ENCODE peak calls at places on chromosomes 6 and 20, in eight cellular contexts. One of them, this sample, is unnamed.

GRCh38 chr6:52994789-52995078 is 350 bp downstream of the GSTA4 start:
- DNase-seq in H9: no peak
- DNase-seq in GM23248: no peak
- DNase-seq in upper lobe of right lung: peak
- DNase-seq in cardiac muscle cell: peak
- DNase-seq in neuronal stem cell: no peak
- DNase-seq in CD4-positive, alpha-beta memory T cell: no peak
- DNase-seq in lower lobe of right lung: peak
- DNase-seq in this sample: peak

GRCh38 chr20:41005361-41005729 is 23.3 kb upstream of the TOP1 start:
- DNase-seq in cardiac muscle cell: no peak
- DNase-seq in CD4-positive, alpha-beta memory T cell: no peak
- DNase-seq in lower lobe of right lung: peak
- DNase-seq in upper lobe of right lung: peak
- DNase-seq in H9: no peak
- DNase-seq in neuronal stem cell: no peak
- DNase-seq in GM23248: peak
- DNase-seq in this sample: no peak

GRCh38 chr6:168908166-168908565 is 345.5 kb downstream of the THBS2 start:
- DNase-seq in lower lobe of right lung: no peak
- DNase-seq in cardiac muscle cell: no peak
- DNase-seq in GM23248: peak
- DNase-seq in upper lobe of right lung: no peak
- DNase-seq in CD4-positive, alpha-beta memory T cell: no peak
- DNase-seq in H9: no peak
- DNase-seq in neuronal stem cell: no peak
- DNase-seq in this sample: no peak

GRCh38 chr6:17432356-17432755 is 39.0 kb downstream of the CAP2 start:
- DNase-seq in H9: no peak
- DNase-seq in upper lobe of right lung: no peak
- DNase-seq in cardiac muscle cell: no peak
- DNase-seq in neuronal stem cell: no peak
- DNase-seq in GM23248: peak
- DNase-seq in CD4-positive, alpha-beta memory T cell: no peak
- DNase-seq in lower lobe of right lung: no peak
- DNase-seq in this sample: no peak

GRCh38 chr20:2290486-2290885 is 5.3 kb upstream of the TGM3 start:
- DNase-seq in upper lobe of right lung: no peak
- DNase-seq in neuronal stem cell: no peak
- DNase-seq in cardiac muscle cell: no peak
- DNase-seq in CD4-positive, alpha-beta memory T cell: no peak
- DNase-seq in lower lobe of right lung: no peak
- DNase-seq in H9: no peak
- DNase-seq in GM23248: no peak
- DNase-seq in this sample: no peak

GRCh38 chr6:44416103-44416502 is 28.6 kb downstream of the CDC5L start:
- DNase-seq in lower lobe of right lung: no peak
- DNase-seq in CD4-positive, alpha-beta memory T cell: no peak
- DNase-seq in upper lobe of right lung: no peak
- DNase-seq in H9: no peak
- DNase-seq in cardiac muscle cell: no peak
- DNase-seq in neuronal stem cell: no peak
- DNase-seq in GM23248: peak
- DNase-seq in this sample: no peak

GRCh38 chr20:24132246-24132645 is 143.7 kb upstream of the GGTLC1 start:
- DNase-seq in lower lobe of right lung: no peak
- DNase-seq in upper lobe of right lung: no peak
- DNase-seq in H9: no peak
- DNase-seq in cardiac muscle cell: peak
- DNase-seq in GM23248: no peak
- DNase-seq in CD4-positive, alpha-beta memory T cell: no peak
- DNase-seq in neuronal stem cell: no peak
- DNase-seq in this sample: no peak

GRCh38 chr6:111592726-111593515 is 12.8 kb downstream of the TRAF3IP2 start:
- DNase-seq in upper lobe of right lung: no peak
- DNase-seq in neuronal stem cell: no peak
- DNase-seq in lower lobe of right lung: no peak
- DNase-seq in CD4-positive, alpha-beta memory T cell: no peak
- DNase-seq in GM23248: no peak
- DNase-seq in cardiac muscle cell: no peak
- DNase-seq in H9: no peak
- DNase-seq in this sample: no peak

GRCh38 chr20:43975096-43975768 is 60.6 kb downstream of the TOX2 start:
- DNase-seq in neuronal stem cell: no peak
- DNase-seq in CD4-positive, alpha-beta memory T cell: no peak
- DNase-seq in GM23248: peak
- DNase-seq in lower lobe of right lung: no peak
- DNase-seq in upper lobe of right lung: no peak
- DNase-seq in H9: no peak
- DNase-seq in cardiac muscle cell: no peak
- DNase-seq in this sample: no peak

GRCh38 chr6:137372532-137372931 is 121.7 kb downstream of the OLIG3 start:
- DNase-seq in GM23248: no peak
- DNase-seq in cardiac muscle cell: no peak
- DNase-seq in H9: no peak
- DNase-seq in lower lobe of right lung: no peak
- DNase-seq in neuronal stem cell: no peak
- DNase-seq in CD4-positive, alpha-beta memory T cell: no peak
- DNase-seq in upper lobe of right lung: no peak
- DNase-seq in this sample: no peak

GRCh38 chr6:75349262-75349984 is 64.8 kb upstream of the TMEM30A start:
- DNase-seq in upper lobe of right lung: peak
- DNase-seq in CD4-positive, alpha-beta memory T cell: peak
- DNase-seq in cardiac muscle cell: peak
- DNase-seq in H9: peak
- DNase-seq in GM23248: peak
- DNase-seq in lower lobe of right lung: peak
- DNase-seq in neuronal stem cell: peak
- DNase-seq in this sample: no peak

GRCh38 chr20:51334609-51335008 is 207.9 kb downstream of the NFATC2 start:
- DNase-seq in CD4-positive, alpha-beta memory T cell: no peak
- DNase-seq in upper lobe of right lung: no peak
- DNase-seq in lower lobe of right lung: no peak
- DNase-seq in H9: no peak
- DNase-seq in GM23248: no peak
- DNase-seq in cardiac muscle cell: no peak
- DNase-seq in neuronal stem cell: no peak
- DNase-seq in this sample: peak

GRCh38 chr6:12137480-12137879 is 125.4 kb downstream of the HIVEP1 start:
- DNase-seq in GM23248: peak
- DNase-seq in H9: no peak
- DNase-seq in lower lobe of right lung: no peak
- DNase-seq in neuronal stem cell: no peak
- DNase-seq in CD4-positive, alpha-beta memory T cell: no peak
- DNase-seq in cardiac muscle cell: no peak
- DNase-seq in upper lobe of right lung: no peak
- DNase-seq in this sample: no peak

GRCh38 chr6:25930532-25931410 is at the start of gene SLC17A2:
- DNase-seq in neuronal stem cell: no peak
- DNase-seq in CD4-positive, alpha-beta memory T cell: no peak
- DNase-seq in upper lobe of right lung: no peak
- DNase-seq in GM23248: no peak
- DNase-seq in H9: no peak
- DNase-seq in lower lobe of right lung: no peak
- DNase-seq in cardiac muscle cell: no peak
- DNase-seq in this sample: no peak

GRCh38 chr20:5845686-5846651 is 95.8 kb downstream of the SHLD1 start:
- DNase-seq in cardiac muscle cell: no peak
- DNase-seq in lower lobe of right lung: no peak
- DNase-seq in GM23248: peak
- DNase-seq in neuronal stem cell: no peak
- DNase-seq in CD4-positive, alpha-beta memory T cell: peak
- DNase-seq in upper lobe of right lung: no peak
- DNase-seq in H9: no peak
- DNase-seq in this sample: no peak

GRCh38 chr6:73560853-73561407 is 40.1 kb upstream of the EEF1A1 start:
- DNase-seq in lower lobe of right lung: no peak
- DNase-seq in H9: no peak
- DNase-seq in neuronal stem cell: no peak
- DNase-seq in GM23248: no peak
- DNase-seq in upper lobe of right lung: no peak
- DNase-seq in CD4-positive, alpha-beta memory T cell: no peak
- DNase-seq in cardiac muscle cell: no peak
- DNase-seq in this sample: no peak
- H3K27ac ChIP-seq in lower lobe of right lung: no peak
- H3K27ac ChIP-seq in H9: no peak
- H3K27ac ChIP-seq in neuronal stem cell: no peak
- H3K27ac ChIP-seq in GM23248: no peak
- H3K27ac ChIP-seq in upper lobe of right lung: no peak
- H3K27ac ChIP-seq in CD4-positive, alpha-beta memory T cell: no peak
- H3K27ac ChIP-seq in cardiac muscle cell: no peak
- H3K27ac ChIP-seq in this sample: no peak

GRCh38 chr20:39825524-39825923 is 863.4 kb downstream of the DHX35 start:
- DNase-seq in GM23248: no peak
- DNase-seq in H9: no peak
- DNase-seq in upper lobe of right lung: no peak
- DNase-seq in lower lobe of right lung: no peak
- DNase-seq in neuronal stem cell: no peak
- DNase-seq in CD4-positive, alpha-beta memory T cell: no peak
- DNase-seq in cardiac muscle cell: no peak
- DNase-seq in this sample: no peak

GRCh38 chr20:39822667-39823066 is 860.5 kb downstream of the DHX35 start:
- DNase-seq in neuronal stem cell: no peak
- DNase-seq in lower lobe of right lung: no peak
- DNase-seq in GM23248: peak
- DNase-seq in upper lobe of right lung: no peak
- DNase-seq in H9: no peak
- DNase-seq in CD4-positive, alpha-beta memory T cell: no peak
- DNase-seq in cardiac muscle cell: no peak
- DNase-seq in this sample: no peak

GRCh38 chr20:39825950-39826349 is 863.1 kb downstream of the MAFB start:
- DNase-seq in neuronal stem cell: no peak
- DNase-seq in upper lobe of right lung: no peak
- DNase-seq in GM23248: peak
- DNase-seq in cardiac muscle cell: no peak
- DNase-seq in CD4-positive, alpha-beta memory T cell: no peak
- DNase-seq in lower lobe of right lung: no peak
- DNase-seq in H9: no peak
- DNase-seq in this sample: no peak

GRCh38 chr20:39823239-39823638 is 861.1 kb downstream of the DHX35 start:
- DNase-seq in GM23248: peak
- DNase-seq in neuronal stem cell: no peak
- DNase-seq in upper lobe of right lung: no peak
- DNase-seq in cardiac muscle cell: no peak
- DNase-seq in H9: no peak
- DNase-seq in CD4-positive, alpha-beta memory T cell: no peak
- DNase-seq in lower lobe of right lung: no peak
- DNase-seq in this sample: no peak
- H3K27ac ChIP-seq in GM23248: peak
- H3K27ac ChIP-seq in neuronal stem cell: no peak
- H3K27ac ChIP-seq in upper lobe of right lung: no peak
- H3K27ac ChIP-seq in cardiac muscle cell: no peak
- H3K27ac ChIP-seq in H9: no peak
- H3K27ac ChIP-seq in CD4-positive, alpha-beta memory T cell: no peak
- H3K27ac ChIP-seq in lower lobe of right lung: no peak
- H3K27ac ChIP-seq in this sample: no peak

DNA sequence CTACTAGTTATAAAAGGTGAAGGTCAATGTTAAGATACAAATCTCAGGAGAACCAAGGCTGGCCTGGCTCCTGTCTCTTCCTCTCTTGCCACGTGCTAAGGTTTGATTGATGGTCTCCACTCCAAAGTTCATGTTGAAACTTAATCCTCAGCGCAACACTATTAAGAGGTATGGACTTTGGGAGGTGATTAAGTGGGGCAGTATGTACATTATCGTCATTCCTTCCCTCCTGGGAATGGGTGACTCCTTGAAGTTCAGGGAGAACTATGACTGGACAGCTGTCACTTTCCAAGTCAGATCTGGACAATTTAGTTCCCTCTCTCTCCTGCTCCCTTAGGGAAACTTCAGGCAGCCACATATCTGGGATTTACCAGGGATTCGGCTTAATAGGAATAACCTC is 50.5 kb downstream of the KCNK5 start:
- DNase-seq in CD4-positive, alpha-beta memory T cell: no peak
- DNase-seq in cardiac muscle cell: no peak
- DNase-seq in lower lobe of right lung: no peak
- DNase-seq in upper lobe of right lung: no peak
- DNase-seq in GM23248: no peak
- DNase-seq in neuronal stem cell: no peak
- DNase-seq in H9: no peak
- DNase-seq in this sample: no peak
- H3K27ac ChIP-seq in CD4-positive, alpha-beta memory T cell: no peak
- H3K27ac ChIP-seq in cardiac muscle cell: no peak
- H3K27ac ChIP-seq in lower lobe of right lung: no peak
- H3K27ac ChIP-seq in upper lobe of right lung: no peak
- H3K27ac ChIP-seq in GM23248: no peak
- H3K27ac ChIP-seq in neuronal stem cell: no peak
- H3K27ac ChIP-seq in H9: no peak
- H3K27ac ChIP-seq in this sample: no peak

GRCh38 chr20:32752458-32753250 is 9.4 kb upstream of the COMMD7 start:
- DNase-seq in CD4-positive, alpha-beta memory T cell: no peak
- DNase-seq in upper lobe of right lung: no peak
- DNase-seq in cardiac muscle cell: peak
- DNase-seq in neuronal stem cell: no peak
- DNase-seq in GM23248: peak
- DNase-seq in lower lobe of right lung: no peak
- DNase-seq in H9: no peak
- DNase-seq in this sample: no peak
- H3K27ac ChIP-seq in CD4-positive, alpha-beta memory T cell: no peak
- H3K27ac ChIP-seq in upper lobe of right lung: no peak
- H3K27ac ChIP-seq in cardiac muscle cell: peak
- H3K27ac ChIP-seq in neuronal stem cell: no peak
- H3K27ac ChIP-seq in GM23248: peak
- H3K27ac ChIP-seq in lower lobe of right lung: no peak
- H3K27ac ChIP-seq in H9: peak
- H3K27ac ChIP-seq in this sample: no peak

GRCh38 chr20:9156529-9157280 is 87.8 kb downstream of the PLCB4 start:
- DNase-seq in GM23248: no peak
- DNase-seq in upper lobe of right lung: no peak
- DNase-seq in cardiac muscle cell: no peak
- DNase-seq in neuronal stem cell: no peak
- DNase-seq in lower lobe of right lung: no peak
- DNase-seq in H9: no peak
- DNase-seq in CD4-positive, alpha-beta memory T cell: no peak
- DNase-seq in this sample: no peak

GRCh38 chr20:9161308-9161707 is 92.4 kb downstream of the PLCB4 start:
- DNase-seq in neuronal stem cell: no peak
- DNase-seq in GM23248: no peak
- DNase-seq in cardiac muscle cell: no peak
- DNase-seq in upper lobe of right lung: no peak
- DNase-seq in H9: no peak
- DNase-seq in lower lobe of right lung: no peak
- DNase-seq in CD4-positive, alpha-beta memory T cell: no peak
- DNase-seq in this sample: no peak

GRCh38 chr20:9160341-9160740 is 91.5 kb downstream of the PLCB4 start:
- DNase-seq in neuronal stem cell: no peak
- DNase-seq in GM23248: no peak
- DNase-seq in cardiac muscle cell: no peak
- DNase-seq in upper lobe of right lung: no peak
- DNase-seq in H9: no peak
- DNase-seq in CD4-positive, alpha-beta memory T cell: no peak
- DNase-seq in lower lobe of right lung: no peak
- DNase-seq in this sample: no peak

GRCh38 chr20:9163995-9164394 is 95.1 kb downstream of the PLCB4 start:
- DNase-seq in CD4-positive, alpha-beta memory T cell: no peak
- DNase-seq in lower lobe of right lung: no peak
- DNase-seq in GM23248: no peak
- DNase-seq in neuronal stem cell: no peak
- DNase-seq in H9: no peak
- DNase-seq in upper lobe of right lung: no peak
- DNase-seq in cardiac muscle cell: no peak
- DNase-seq in this sample: no peak

GRCh38 chr20:9160760-9161159 is 91.9 kb downstream of the PLCB4 start:
- DNase-seq in CD4-positive, alpha-beta memory T cell: no peak
- DNase-seq in GM23248: peak
- DNase-seq in H9: no peak
- DNase-seq in lower lobe of right lung: no peak
- DNase-seq in upper lobe of right lung: no peak
- DNase-seq in neuronal stem cell: no peak
- DNase-seq in cardiac muscle cell: peak
- DNase-seq in this sample: no peak
- H3K27ac ChIP-seq in CD4-positive, alpha-beta memory T cell: no peak
- H3K27ac ChIP-seq in GM23248: no peak
- H3K27ac ChIP-seq in H9: no peak
- H3K27ac ChIP-seq in lower lobe of right lung: no peak
- H3K27ac ChIP-seq in upper lobe of right lung: no peak
- H3K27ac ChIP-seq in neuronal stem cell: no peak
- H3K27ac ChIP-seq in cardiac muscle cell: peak
- H3K27ac ChIP-seq in this sample: no peak

This sample was measured in spleen.